ENCODE peak calls at places on chromosomes 2 and 18, in four cellular contexts. S is NCI-H146; L is CD4-positive, alpha-beta T cell; R is HFFc6. F is an unnamed sample.

GRCh38 chr2:170819941-170820646 is 3.4 kb downstream of the GAD1 start:
- DNase-seq in L (no peak), R (no peak), S (no peak), F (no peak)

GRCh38 chr18:69282371-69282770 is 118.3 kb upstream of the DOK6 start:
- DNase-seq in R (no peak), L (no peak), S (no peak), F (no peak)

GRCh38 chr18:2898131-2898640 is 51.4 kb downstream of the EMILIN2 start:
- DNase-seq in L (no peak), R (peak), S (no peak), F (peak)

GRCh38 chr2:144183744-144184143 is 336.2 kb downstream of the ZEB2 start:
- DNase-seq in R (peak), L (peak), S (no peak), F (no peak)

GRCh38 chr2:230991598-230991997 is 4.3 kb upstream of the SPATA3 start:
- DNase-seq in L (no peak), S (no peak), R (no peak), F (no peak)

GRCh38 chr18:57142361-57142760 is 4.5 kb upstream of the BOD1L2 start:
- DNase-seq in L (no peak), S (no peak), R (no peak), F (peak)

GRCh38 chr2:202009019-202009481 is 24.6 kb upstream of the FZD7 start:
- DNase-seq in L (no peak), R (no peak), S (no peak), F (no peak)

GRCh38 chr2:10980886-10981425 is 69.2 kb downstream of the KCNF1 start:
- DNase-seq in R (no peak), S (no peak), L (no peak), F (no peak)

GRCh38 chr2:217886720-217887309 is 116.0 kb downstream of the TNS1 start:
- DNase-seq in R (peak), L (peak), S (peak), F (peak)

GRCh38 chr2:169300617-169301530 is 61.5 kb downstream of the LRP2 start:
- DNase-seq in S (no peak), R (no peak), L (no peak), F (peak)

GRCh38 chr2:31920968-31921367 is 89.8 kb downstream of the MEMO1 start:
- DNase-seq in S (no peak), R (no peak), L (no peak), F (no peak)

GRCh38 chr2:123839326-123839725 is 185.8 kb upstream of the CNTNAP5 start:
- DNase-seq in R (no peak), S (no peak), L (no peak), F (no peak)

GRCh38 chr2:170262343-170262742 is 84.4 kb downstream of the MYO3B start:
- DNase-seq in S (no peak), R (no peak), L (no peak), F (no peak)

GRCh38 chr18:3046216-3046808 is 33.4 kb upstream of the LPIN2 start:
- DNase-seq in R (no peak), L (no peak), S (no peak), F (no peak)

GRCh38 chr2:28011322-28011737 is 120.8 kb downstream of the BABAM2 start:
- DNase-seq in L (no peak), R (no peak), S (no peak), F (peak)

GRCh38 chr2:102094917-102095316 is 47.6 kb upstream of the IL1R1 start:
- DNase-seq in R (peak), L (no peak), S (no peak), F (no peak)

GRCh38 chr2:129929321-129930290 is 49.9 kb upstream of the RAB6C start:
- DNase-seq in L (no peak), S (no peak), R (peak), F (no peak)

GRCh38 chr18:42137671-42138375 is 182.8 kb downstream of the PIK3C3 start:
- DNase-seq in L (no peak), R (no peak), S (peak), F (peak)

GRCh38 chr2:71852141-71852711 is 295.4 kb downstream of the CYP26B1 start:
- DNase-seq in R (no peak), L (no peak), S (no peak), F (no peak)

GRCh38 chr18:51668632-51669031 is 471.2 kb upstream of the MEX3C start:
- DNase-seq in L (no peak), S (peak), R (no peak), F (peak)

GRCh38 chr18:68803371-68803770 is 5.5 kb downstream of the CCDC102B start:
- DNase-seq in L (no peak), R (peak), S (no peak), F (no peak)

GRCh38 chr18:75317723-75318122 is 107.1 kb downstream of the TSHZ1 start:
- DNase-seq in R (no peak), L (no peak), S (no peak), F (no peak)

GRCh38 chr2:167140767-167141166 is 252.5 kb downstream of the XIRP2 start:
- DNase-seq in R (peak), L (no peak), S (no peak), F (peak)

GRCh38 chr18:59900222-59901128 is 679 bp downstream of the PMAIP1 start:
- DNase-seq in R (peak), S (peak), L (peak), F (peak)

GRCh38 chr2:200274116-200275075 is 32.1 kb upstream of the SPATS2L start:
- DNase-seq in R (no peak), S (peak), L (no peak), F (no peak)

GRCh38 chr2:129908721-129909373 is 70.6 kb upstream of the RAB6C start:
- DNase-seq in R (no peak), L (no peak), S (no peak), F (no peak)

GRCh38 chr2:85743304-85743978 is 10.3 kb upstream of the ATOH8 start:
- DNase-seq in L (no peak), S (no peak), R (peak), F (no peak)

GRCh38 chr2:47336259-47337238 is 66.4 kb upstream of the MSH2 start:
- DNase-seq in R (no peak), S (no peak), L (no peak), F (no peak)

GRCh38 chr2:128732976-128733431 is 414.3 kb upstream of the HS6ST1 start:
- DNase-seq in S (no peak), R (no peak), L (no peak), F (peak)

GRCh38 chr2:40511661-40512213 is 59.8 kb upstream of the SLC8A1 start:
- DNase-seq in S (no peak), L (no peak), R (peak), F (no peak)

GRCh38 chr18:59249186-59249774 is 24.0 kb downstream of the RAX start:
- DNase-seq in L (no peak), S (peak), R (peak), F (peak)